ENCODE peak calls at places on chromosomes 2 and 18, in six cellular contexts. B is dermis blood vessel endothelial cell; X is AG10803; Q is NCI-H2081; A is NCI-H460; N is stimulated activated CD8-positive, alpha-beta memory T cell treated with anti-CD3 and anti-CD28 coated beads, Interleukin-15, amount 100 ng/mL, for 24 hours. K is an unnamed sample.

GRCh38 chr18:74476154-74476553 is 19.0 kb upstream of the DIPK1C start:
- DNase-seq in B (peak), A (no peak), N (no peak), Q (no peak), X (no peak), K (no peak)

GRCh38 chr2:75076088-75076487 is 117.6 kb downstream of the POLE4 start:
- DNase-seq in B (no peak), Q (peak), N (no peak), A (no peak), X (no peak), K (no peak)

GRCh38 chr18:40094441-40094840 is 1860.6 kb upstream of the PIK3C3 start:
- DNase-seq in X (peak), Q (no peak), N (no peak), A (no peak), B (no peak), K (no peak)

GRCh38 chr2:36683002-36683401 is 13.5 kb upstream of the VIT start:
- DNase-seq in N (no peak), B (no peak), X (no peak), A (no peak), Q (no peak), K (no peak)

GRCh38 chr18:24003903-24004640 is 10.5 kb upstream of the TTC39C start:
- DNase-seq in A (no peak), B (no peak), Q (no peak), X (no peak), N (no peak), K (no peak)

GRCh38 chr2:130183500-130184373 is 1.7 kb downstream of the MZT2B start:
- DNase-seq in A (no peak), Q (no peak), N (no peak), X (peak), B (peak), K (peak)

GRCh38 chr2:239275871-239276812 is 124.7 kb downstream of the HDAC4 start:
- DNase-seq in X (peak), A (peak), N (no peak), B (no peak), Q (no peak), K (peak)

GRCh38 chr2:33208400-33208799 is 261.6 kb downstream of the LTBP1 start:
- DNase-seq in X (no peak), Q (no peak), B (no peak), N (no peak), A (no peak), K (no peak)

GRCh38 chr2:118124293-118124891 is 36.1 kb downstream of the INSIG2 start:
- DNase-seq in X (no peak), N (no peak), Q (no peak), A (no peak), B (peak), K (no peak)

GRCh38 chr2:12048551-12048950 is 302.1 kb downstream of the LPIN1 start:
- DNase-seq in A (no peak), X (no peak), Q (no peak), B (peak), N (no peak), K (no peak)

GRCh38 chr2:47236503-47237215 is 81.6 kb upstream of the STPG4 start:
- DNase-seq in X (peak), A (no peak), Q (no peak), N (no peak), B (no peak), K (no peak)

GRCh38 chr2:28547906-28548600 is 52.2 kb downstream of the PLB1 start:
- DNase-seq in X (no peak), B (no peak), A (no peak), N (no peak), Q (no peak), K (no peak)

GRCh38 chr2:58448065-58448507 is 207.0 kb upstream of the FANCL start:
- DNase-seq in B (peak), A (peak), N (no peak), X (peak), Q (peak), K (peak)

GRCh38 chr2:110664135-110664534 is 13.7 kb downstream of the BUB1 start:
- DNase-seq in X (no peak), A (no peak), Q (no peak), B (no peak), N (no peak), K (no peak)